ENCODE peak calls at places on chromosomes 2 and 18, in four cellular contexts. U is neural progenitor cell, Q is GM23248, A is Karpas-422. T is an unnamed sample.

GRCh38 chr18:69635482-69635881 is 234.8 kb downstream of the DOK6 start:
- DNase-seq in U (no peak), A (no peak), Q (no peak), T (no peak)

GRCh38 chr2:20609349-20609994 is 41.4 kb downstream of the HS1BP3 start:
- DNase-seq in Q (peak; percentile 58), A (no peak), U (no peak), T (peak; percentile 70)

GRCh38 chr18:57372444-57372843 is 20.1 kb downstream of the ST8SIA3 start:
- DNase-seq in Q (no peak), U (no peak), A (no peak), T (no peak)

GRCh38 chr2:151508519-151508918 is 98.8 kb downstream of the RIF1 start:
- DNase-seq in U (no peak), A (no peak), Q (no peak), T (no peak)

GRCh38 chr2:158815650-158816049 is 20.5 kb downstream of the DAPL1 start:
- DNase-seq in U (no peak), A (no peak), Q (no peak), T (no peak)

GRCh38 chr2:85353876-85354285 is 447 bp downstream of the RETSAT start:
- DNase-seq in Q (peak; percentile 75), A (peak; percentile 72), U (peak; percentile 12), T (peak; percentile 22)

GRCh38 chr18:55462652-55463051 is 125.3 kb downstream of the TCF4 start:
- DNase-seq in A (no peak), U (no peak), Q (no peak), T (peak; percentile 17)

GRCh38 chr18:51234117-51235010 is 36.9 kb upstream of the MEX3C start:
- DNase-seq in U (no peak), A (no peak), Q (peak; percentile 4), T (no peak)

GRCh38 chr2:36329251-36329650 is 26.3 kb upstream of the CRIM1 start:
- DNase-seq in Q (peak; percentile 72), A (no peak), U (no peak), T (peak; percentile 23)

GRCh38 chr18:70662588-70662987 is 373.7 kb downstream of the SOCS6 start:
- DNase-seq in Q (no peak), A (no peak), U (no peak), T (no peak)

GRCh38 chr18:70663141-70663540 is 374.3 kb downstream of the SOCS6 start:
- DNase-seq in U (no peak), Q (no peak), A (no peak), T (no peak)

GRCh38 chr18:70659026-70659726 is 370.3 kb downstream of the SOCS6 start:
- DNase-seq in A (no peak), U (no peak), Q (peak; percentile 42), T (no peak)
- H3K9ac ChIP-seq in A (no peak overlapping the region), U (no peak overlapping the region), Q (no peak overlapping the region), T (no peak overlapping the region)

DNA sequence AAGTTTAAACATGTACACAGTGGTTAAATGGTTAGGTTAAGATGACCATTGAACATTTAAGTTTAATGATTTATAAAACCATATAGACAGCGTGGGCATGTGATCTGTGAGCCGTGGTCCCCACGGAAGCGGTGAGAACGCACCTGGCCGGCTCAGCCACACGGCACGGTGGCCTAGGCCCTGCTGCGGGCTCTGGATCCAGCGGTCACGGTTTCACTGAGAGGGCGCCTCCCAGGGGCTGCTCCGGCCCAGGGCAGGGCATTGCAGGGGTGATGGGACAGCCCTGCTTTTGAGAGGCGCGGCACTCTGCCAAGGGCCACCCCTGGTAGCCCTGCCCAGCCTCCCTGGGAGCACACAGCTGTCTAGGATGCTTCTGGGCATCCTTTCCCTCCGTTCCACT is 124.9 kb downstream of the RGPD3 start:
- DNase-seq in A (no peak), Q (no peak), U (no peak), T (no peak)
- H3K27me3 ChIP-seq in A (no peaks in the 10 kb centered on the region), Q (peaks cover 10% of the 10 kb centered on the region), U (no peaks in the 10 kb centered on the region), T (no peaks in the 10 kb centered on the region)

GRCh38 chr2:101843471-101843870 is 146.0 kb downstream of the MAP4K4 start:
- DNase-seq in U (no peak), Q (no peak), A (no peak), T (peak; percentile 37)

GRCh38 chr2:101843048-101843447 is 145.5 kb downstream of the MAP4K4 start:
- DNase-seq in A (no peak), Q (peak; percentile 77), U (no peak), T (peak; percentile 61)

GRCh38 chr2:101841679-101842327 is 144.3 kb downstream of the MAP4K4 start:
- DNase-seq in Q (no peak), U (no peak), A (no peak), T (no peak)

GRCh38 chr2:101844055-101844635 is 146.6 kb downstream of the MAP4K4 start:
- DNase-seq in A (no peak), U (no peak), Q (peak; percentile 87), T (peak; percentile 89)

DNA sequence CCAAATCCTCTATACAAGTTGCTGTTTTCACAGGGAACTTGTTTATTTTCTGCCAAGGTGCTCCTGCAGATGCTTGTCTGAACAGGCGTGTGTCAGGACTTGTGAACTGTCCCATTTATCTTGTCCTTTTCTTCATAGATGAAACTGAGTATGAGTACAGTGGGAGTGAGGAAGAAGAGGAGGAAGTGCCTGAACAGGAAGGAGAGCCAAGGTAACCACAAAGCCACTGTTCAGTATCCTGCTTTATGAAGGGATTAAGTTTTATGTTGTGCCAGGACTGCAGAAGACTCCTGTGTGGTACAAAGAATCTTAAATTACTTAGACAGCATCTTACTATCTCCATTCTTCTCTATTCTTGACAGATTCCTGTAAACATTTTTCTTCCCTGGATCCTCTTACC is 145.0 kb downstream of the MAP4K4 start:
- DNase-seq in U (no peak), A (no peak), Q (no peak), T (no peak)
- H3K9ac ChIP-seq in U (no peak overlapping the region), A (no peak overlapping the region), Q (no peak overlapping the region), T (no peak overlapping the region)

GRCh38 chr2:118223487-118224136 is 135.3 kb downstream of the INSIG2 start:
- DNase-seq in U (peak; percentile 36), A (no peak), Q (peak; percentile 71), T (peak; percentile 15)
- H3K27me3 ChIP-seq in U (peaks cover 71% of the 10 kb centered on the region), A (no peaks in the 10 kb centered on the region), Q (no peaks in the 10 kb centered on the region), T (peaks cover 40% of the 10 kb centered on the region)

DNA sequence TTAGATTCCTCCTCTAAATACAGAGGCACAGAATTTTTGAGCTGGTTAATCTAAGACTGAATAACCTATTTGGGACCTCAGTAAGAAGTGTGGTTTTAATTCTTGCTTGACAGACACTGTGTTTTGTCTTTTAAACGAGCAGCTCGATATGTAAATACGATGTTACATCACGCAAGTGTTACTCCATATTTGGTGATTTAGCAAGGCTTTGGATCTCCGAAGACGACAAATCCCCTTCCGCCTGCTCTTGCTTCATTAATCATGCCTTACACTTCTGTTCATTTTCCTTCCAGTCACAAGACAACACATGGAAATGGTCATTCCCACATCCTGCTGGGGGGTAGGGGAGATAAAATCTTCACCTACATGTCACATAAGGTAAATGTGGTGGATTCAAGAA is 9.4 kb downstream of the BCL11A start:
- DNase-seq in Q (no peak), U (no peak), A (peak; percentile 81), T (peak; percentile 23)
- H3K9ac ChIP-seq in Q (no peak overlapping the region), U (no peak overlapping the region), A (peak overlapping the region; percentile 90), T (no peak overlapping the region)

GRCh38 chr18:22176282-22176621 is 6.9 kb downstream of the GATA6 start:
- DNase-seq in U (no peak), A (no peak), Q (no peak), T (no peak)
- H3K27me3 ChIP-seq in U (peaks cover 100% of the 10 kb centered on the region), A (no peaks in the 10 kb centered on the region), Q (no peaks in the 10 kb centered on the region), T (no peaks in the 10 kb centered on the region)

GRCh38 chr2:64839844-64840243 is 149.4 kb upstream of the SLC1A4 start:
- DNase-seq in A (peak; percentile 90), Q (peak; percentile 67), U (no peak), T (peak; percentile 24)
- H3K9ac ChIP-seq in A (peak overlapping the region; percentile 26), Q (peak overlapping the region; percentile 69), U (no peak overlapping the region), T (no peak overlapping the region)

GRCh38 chr2:240018071-240018750 is 6.9 kb downstream of the NDUFA10 start:
- DNase-seq in U (no peak), A (no peak), Q (no peak), T (no peak)

GRCh38 chr2:240013343-240013742 is 11.8 kb downstream of the NDUFA10 start:
- DNase-seq in Q (peak; percentile 38), U (no peak), A (peak; percentile 46), T (peak; percentile 6)

DNA sequence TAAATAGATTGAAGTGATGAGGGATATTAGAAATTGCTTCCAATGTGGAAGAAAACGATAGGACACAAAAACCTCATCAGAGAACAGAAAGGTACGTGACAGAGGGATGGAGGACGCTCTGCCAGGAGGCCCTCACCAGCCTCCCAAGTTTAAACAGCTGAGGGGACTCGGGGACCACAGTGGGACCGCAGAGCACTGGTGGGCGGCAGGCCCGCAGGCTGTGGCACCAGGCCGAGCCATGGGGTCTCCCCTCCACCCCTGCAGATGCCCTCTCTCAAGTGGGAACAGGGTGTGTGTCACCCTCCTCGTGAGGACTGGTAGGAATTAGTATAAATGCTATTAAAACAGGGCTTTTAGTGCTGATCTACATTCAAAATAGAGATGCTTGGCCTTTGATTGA is 10.8 kb downstream of the NDUFA10 start:
- DNase-seq in A (no peak), U (no peak), Q (no peak), T (no peak)
- H3K27me3 ChIP-seq in A (no peaks in the 10 kb centered on the region), U (no peaks in the 10 kb centered on the region), Q (no peaks in the 10 kb centered on the region), T (no peaks in the 10 kb centered on the region)

T was measured in fibroblast of lung.